ENCODE peak calls at places on chromosome 1, in five cellular contexts. M is K562, I is breast epithelium, A is neural progenitor cell, C is stomach. J is an unnamed sample. For H3K36me3, the result is how much of the 10 kb centered on the place peaks cover.

GRCh38 chr1:214296860-214297699 is 16.1 kb downstream of the SMYD2 start:
- DNase-seq in M (no peak), I (no peak), A (no peak), C (no peak), J (peak)

GRCh38 chr1:3910769-3911520 is 10.9 kb upstream of the C1orf174 start:
- DNase-seq in M (peak), I (peak), A (peak), C (peak), J (peak)

GRCh38 chr1:20399196-20399595 is 86.8 kb downstream of the CAMK2N1 start:
- DNase-seq in M (no peak), I (no peak), A (no peak), C (no peak), J (no peak)

GRCh38 chr1:53640696-53641065 is 98.3 kb downstream of the GLIS1 start:
- DNase-seq in M (no peak), I (peak), A (no peak), C (no peak), J (no peak)

GRCh38 chr1:198437352-198437751 is 103.1 kb downstream of the ATP6V1G3 start:
- DNase-seq in M (no peak), I (no peak), A (no peak), C (no peak), J (no peak)

GRCh38 chr1:114061431-114061830 is 82.2 kb downstream of the OLFML3 start:
- DNase-seq in M (no peak), I (no peak), A (no peak), C (no peak), J (no peak)

GRCh38 chr1:207619833-207620572 is 24.9 kb upstream of the CR1L start:
- DNase-seq in M (peak), I (no peak), A (peak), C (no peak), J (no peak)

GRCh38 chr1:30345525-30346145 is 377.8 kb downstream of the MATN1 start:
- DNase-seq in M (no peak), I (no peak), A (no peak), C (no peak), J (peak)

GRCh38 chr1:39082811-39083576 is 56.8 kb downstream of the NDUFS5 start:
- DNase-seq in M (peak), I (no peak), A (no peak), C (no peak), J (no peak)

GRCh38 chr1:230458509-230458908 is 32.4 kb upstream of the PGBD5 start:
- DNase-seq in M (no peak), I (no peak), A (no peak), C (no peak), J (peak)

GRCh38 chr1:150543500-150544143 is 5.6 kb upstream of the ADAMTSL4 start:
- DNase-seq in M (no peak), I (no peak), A (no peak), C (no peak), J (no peak)

GRCh38 chr1:22121421-22121911 is 21.4 kb downstream of the WNT4 start:
- DNase-seq in M (peak), I (no peak), A (peak), C (no peak), J (no peak)

DNA sequence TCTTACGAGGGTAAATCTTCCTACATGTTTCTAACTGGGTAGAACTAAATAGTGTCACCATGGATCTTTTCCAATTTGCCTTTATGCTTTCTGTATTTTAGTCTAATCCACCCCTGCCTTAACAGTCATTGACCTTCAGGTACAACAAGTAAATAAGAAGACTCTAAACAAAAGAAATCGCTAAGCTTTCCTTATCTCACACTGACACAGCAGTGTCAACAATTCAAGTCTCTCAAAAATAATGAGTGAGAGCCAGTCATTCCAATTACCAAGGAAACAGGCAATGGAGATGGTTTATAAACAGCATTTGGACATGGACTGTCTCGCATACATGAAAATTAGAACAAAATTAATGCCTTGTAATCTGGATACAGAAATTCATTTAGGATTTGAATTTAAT is 365.8 kb downstream of the VAV3 start:
- DNase-seq in M (no peak), I (no peak), A (no peak), C (no peak), J (no peak)
- H3K36me3 ChIP-seq in M (under half), I (under half), A (under half), C (under half), J (under half)

GRCh38 chr1:167518331-167518700 is at the start of gene CD247:
- DNase-seq in M (no peak), I (no peak), A (no peak), C (no peak), J (no peak)

GRCh38 chr1:167517535-167518330 is 596 bp downstream of the CD247 start:
- DNase-seq in M (peak), I (no peak), A (no peak), C (no peak), J (no peak)

GRCh38 chr1:167515461-167515860 is 2.9 kb downstream of the CD247 start:
- DNase-seq in M (no peak), I (no peak), A (no peak), C (no peak), J (no peak)

GRCh38 chr1:167515893-167516321 is 2.4 kb downstream of the CD247 start:
- DNase-seq in M (no peak), I (no peak), A (no peak), C (no peak), J (no peak)

DNA sequence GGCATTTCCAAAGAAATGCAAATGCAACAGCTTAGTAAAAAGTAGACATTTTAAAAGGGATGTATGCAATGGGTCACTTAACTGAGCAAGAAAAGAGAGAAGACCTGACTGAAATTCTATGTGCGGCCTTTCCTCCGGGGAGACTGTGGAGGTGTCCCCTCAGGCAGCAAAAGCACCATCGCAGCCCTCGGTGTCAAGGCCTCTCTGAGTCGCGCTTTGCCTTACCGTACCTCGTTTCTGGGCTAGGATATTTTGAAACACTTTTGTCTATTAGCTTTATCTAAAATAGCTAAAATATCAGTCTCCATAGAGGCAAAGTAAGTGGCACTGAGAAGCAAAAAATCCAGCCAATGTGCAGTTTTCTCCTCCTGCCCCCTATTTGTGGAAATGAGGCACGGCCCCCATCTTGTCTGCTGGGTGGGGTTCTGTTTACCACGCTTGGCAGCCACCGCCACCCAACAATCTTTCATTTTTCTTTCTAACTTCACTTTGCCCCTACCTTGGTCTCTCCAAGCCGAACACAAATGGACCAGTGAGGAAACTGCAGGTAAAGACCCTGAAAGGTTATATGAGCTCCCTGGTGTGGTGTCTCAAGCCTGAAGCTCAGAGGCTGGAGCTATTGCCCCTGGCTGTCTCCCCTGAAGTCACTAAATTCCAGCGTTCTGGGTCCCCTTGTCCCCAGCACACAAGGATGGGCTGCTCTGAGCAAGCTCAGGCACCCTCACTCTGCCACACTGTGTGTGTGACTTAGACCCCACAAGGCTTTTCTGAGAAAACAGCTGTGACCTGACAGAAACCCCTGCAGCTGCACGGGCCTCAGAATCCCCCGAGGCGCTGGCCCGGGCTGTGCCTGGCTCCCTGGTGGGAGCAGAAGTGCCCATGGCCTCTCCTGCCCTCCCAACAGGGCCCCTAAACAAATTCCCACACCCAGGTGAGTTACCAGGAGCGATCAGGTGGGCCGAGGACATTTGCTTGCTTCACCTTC is 1.6 kb downstream of the CD247 start:
- DNase-seq in M (no peak), I (no peak), A (no peak), C (no peak), J (no peak)
- H3K4me3 ChIP-seq in M (no peak), I (peak), A (no peak), C (peak), J (no peak)

GRCh38 chr1:26767714-26768113 is 20.0 kb upstream of the PIGV start:
- DNase-seq in M (no peak), I (no peak), A (no peak), C (no peak), J (no peak)

GRCh38 chr1:26771643-26772321 is 16.0 kb upstream of the PIGV start:
- DNase-seq in M (peak), I (no peak), A (no peak), C (no peak), J (peak)

GRCh38 chr1:26771285-26771642 is 16.5 kb upstream of the PIGV start:
- DNase-seq in M (no peak), I (no peak), A (no peak), C (no peak), J (no peak)

GRCh38 chr1:26772687-26773086 is 15.1 kb upstream of the PIGV start:
- DNase-seq in M (no peak), I (no peak), A (no peak), C (no peak), J (peak)

DNA sequence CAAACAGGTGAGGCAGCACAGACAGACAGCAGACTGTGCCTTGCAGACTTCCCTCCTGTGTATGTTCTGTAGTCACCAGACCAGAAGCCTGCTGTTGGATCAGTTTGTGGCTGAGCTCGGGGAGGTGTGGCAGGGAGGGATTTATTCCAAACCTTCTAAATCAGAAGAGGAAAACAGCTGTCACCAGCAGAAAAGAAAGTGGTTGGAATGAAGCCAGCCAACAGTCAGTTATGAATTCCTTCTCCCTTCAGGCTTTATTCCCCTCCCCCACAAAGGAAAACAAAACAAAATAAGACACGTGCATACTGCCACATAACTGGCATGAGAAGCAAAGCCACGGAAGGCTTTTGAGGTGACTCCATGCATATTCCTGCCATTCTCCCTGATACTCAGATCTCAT is 19.0 kb upstream of the PIGV start:
- DNase-seq in M (no peak), I (no peak), A (no peak), C (no peak), J (no peak)
- H3K36me3 ChIP-seq in M (half or more), I (under half), A (under half), C (half or more), J (under half)

DNA sequence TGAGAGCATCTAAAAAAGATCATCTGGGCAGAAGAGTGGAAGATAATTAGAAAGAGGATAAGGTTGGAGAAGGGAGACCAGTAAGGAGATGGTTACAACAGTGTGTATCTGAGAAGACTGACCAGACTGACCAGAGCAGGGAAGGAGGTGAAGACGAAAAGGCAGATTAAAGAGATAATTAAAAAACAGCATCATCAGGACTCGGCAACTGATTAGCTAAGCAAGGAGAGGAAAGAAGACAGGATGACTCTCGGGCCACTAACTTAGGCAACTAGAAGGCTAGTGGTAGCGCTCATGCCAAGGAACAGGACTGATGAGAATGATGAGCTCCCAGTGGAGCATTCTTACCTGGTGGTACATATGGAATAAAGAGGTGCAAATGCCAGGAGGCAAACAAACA is 3.9 kb downstream of the RBM34 start:
- DNase-seq in M (no peak), I (no peak), A (no peak), C (no peak), J (no peak)
- H3K4me3 ChIP-seq in M (no peak), I (no peak), A (no peak), C (no peak), J (no peak)

GRCh38 chr1:201966171-201966570 is 10.9 kb downstream of the TIMM17A start:
- DNase-seq in M (no peak), I (no peak), A (no peak), C (no peak), J (no peak)

DNA sequence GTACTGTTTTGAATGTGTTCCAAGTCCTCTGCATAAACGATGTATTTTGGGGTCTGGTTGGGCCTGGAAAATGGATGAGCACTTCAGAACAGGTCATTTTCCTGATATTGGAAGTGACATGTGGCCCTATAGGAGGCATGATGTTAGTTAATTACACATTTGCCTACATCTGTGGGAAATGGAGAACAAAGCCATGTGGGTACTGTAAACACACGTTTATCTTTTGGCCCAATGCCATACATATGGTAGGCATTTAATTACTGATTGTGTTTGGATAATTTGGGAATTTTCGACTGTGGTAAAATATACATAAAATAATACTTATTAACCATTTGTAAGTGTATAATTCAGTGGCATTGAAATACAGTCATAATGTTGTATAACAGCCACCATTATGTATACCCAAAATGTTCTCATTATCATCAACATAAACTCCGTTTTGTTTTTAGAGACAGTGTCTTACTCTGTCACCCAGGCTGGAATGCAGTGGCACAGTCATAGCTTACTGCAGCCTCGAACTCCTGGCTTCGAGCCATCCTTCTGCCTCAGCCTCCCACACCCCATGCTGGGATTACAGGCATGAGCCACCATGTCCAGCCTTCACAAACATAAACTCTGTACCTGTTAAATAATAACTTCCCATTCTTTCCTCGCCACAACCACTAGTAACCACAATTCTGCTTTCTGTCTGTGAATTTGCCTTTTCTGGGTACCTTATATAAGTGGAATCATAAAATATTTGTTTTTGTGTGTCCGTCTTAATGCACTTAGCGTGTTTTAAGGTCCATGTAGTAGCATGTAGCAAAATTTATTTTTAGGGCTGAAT is 11.9 kb upstream of the RNPEP start:
- DNase-seq in M (no peak), I (no peak), A (no peak), C (no peak), J (no peak)
- H3K36me3 ChIP-seq in M (half or more), I (under half), A (under half), C (half or more), J (under half)

GRCh38 chr1:14634497-14634896 is 36.0 kb downstream of the KAZN start:
- DNase-seq in M (no peak), I (no peak), A (peak), C (no peak), J (no peak)
- H3K4me3 ChIP-seq in M (no peak), I (no peak), A (no peak), C (no peak), J (no peak)

GRCh38 chr1:155396874-155397476 is 76.3 kb downstream of the RUSC1 start:
- DNase-seq in M (peak), I (no peak), A (no peak), C (peak), J (no peak)

GRCh38 chr1:155389831-155390230 is 69.1 kb downstream of the RUSC1 start:
- DNase-seq in M (no peak), I (no peak), A (no peak), C (no peak), J (no peak)

GRCh38 chr1:155392898-155393411 is 72.3 kb downstream of the RUSC1 start:
- DNase-seq in M (no peak), I (no peak), A (no peak), C (peak), J (no peak)
- H3K36me3 ChIP-seq in M (half or more), I (under half), A (under half), C (half or more), J (under half)

GRCh38 chr1:8873506-8874229 is 4.8 kb downstream of the ENO1 start:
- DNase-seq in M (peak), I (peak), A (peak), C (peak), J (peak)

GRCh38 chr1:8876099-8876496 is 2.4 kb downstream of the ENO1 start:
- DNase-seq in M (no peak), I (no peak), A (no peak), C (no peak), J (no peak)

GRCh38 chr1:8874230-8875201 is 4.0 kb downstream of the ENO1 start:
- DNase-seq in M (no peak), I (no peak), A (no peak), C (no peak), J (no peak)

GRCh38 chr1:8873001-8873400 is 5.5 kb downstream of the ENO1 start:
- DNase-seq in M (no peak), I (no peak), A (no peak), C (no peak), J (no peak)

GRCh38 chr1:8875216-8875861 is 3.1 kb downstream of the ENO1 start:
- DNase-seq in M (no peak), I (no peak), A (no peak), C (no peak), J (no peak)
- H3K4me3 ChIP-seq in M (peak), I (peak), A (peak), C (peak), J (peak)